ENCODE peak calls at places on chromosomes 16 and 17, in eight cellular contexts. Y is activated CD8-positive, alpha-beta T cell treated with anti-CD3 and anti-CD28 coated beads, Interleukin-2, amount 10 ng/mL, durations not matched to agents 7 days and 5 days; R is activated T-helper 1 cell treated with anti-CD3 and anti-CD28 coated beads, Interleukin-2, amount 50 U/mL, for 16 hours; X is cardiac fibroblast; A is AG08395; B is body of pancreas; H is skeletal muscle cell; P is cardiac muscle cell. F is an unnamed sample.

GRCh38 chr17:36808181-36808661 is 129.1 kb upstream of the LHX1 start:
- DNase-seq in P (peak; percentile 20), R (no peak), B (no peak), Y (no peak), H (no peak), X (peak; percentile 8), A (no peak), F (no peak)

GRCh38 chr17:38789185-38789584 is 10.2 kb downstream of the PIP4K2B start:
- DNase-seq in Y (no peak), X (peak; percentile 8), A (peak; percentile 34), P (no peak), R (no peak), H (no peak), B (no peak), F (no peak)

GRCh38 chr16:30609002-30609927 is 924 bp downstream of the ZNF689 start:
- DNase-seq in B (peak; percentile 60), X (peak; percentile 54), Y (peak; percentile 53), A (peak; percentile 58), P (peak; percentile 59), R (no peak), H (no peak), F (no peak)

GRCh38 chr17:3683054-3683511 is 12.9 kb downstream of the P2RX5 start:
- DNase-seq in A (peak; percentile 74), R (no peak), B (no peak), Y (peak; percentile 74), X (no peak), P (peak; percentile 39), H (no peak), F (no peak)

GRCh38 chr17:75872434-75873351 is 5.7 kb downstream of the TRIM47 start:
- DNase-seq in P (peak; percentile 83), R (no peak), H (no peak), B (peak; percentile 43), Y (peak; percentile 87), X (peak; percentile 92), A (peak; percentile 88), F (peak; percentile 63)

GRCh38 chr16:57372372-57373116 is at the start of gene CX3CL1:
- DNase-seq in A (peak; percentile 70), Y (no peak), R (no peak), X (peak; percentile 64), P (peak; percentile 69), B (peak; percentile 76), H (no peak), F (peak; percentile 77)

GRCh38 chr16:57667526-57668258 is 414 bp upstream of the ADGRG3 start:
- DNase-seq in Y (no peak), B (no peak), P (peak; percentile 68), H (no peak), R (no peak), A (no peak), X (no peak), F (no peak)

GRCh38 chr17:34098712-34099111 is 156.4 kb upstream of the CCL2 start:
- DNase-seq in X (no peak), B (no peak), Y (no peak), A (no peak), H (no peak), P (peak; percentile 5), R (no peak), F (no peak)

GRCh38 chr17:54944796-54945195 is 23.7 kb downstream of the COX11 start:
- DNase-seq in X (peak; percentile 17), B (no peak), H (no peak), R (no peak), P (peak; percentile 38), A (peak; percentile 45), Y (no peak), F (no peak)

GRCh38 chr16:88390265-88390664 is 7.5 kb downstream of the ZNF469 start:
- DNase-seq in X (no peak), R (no peak), Y (no peak), H (no peak), P (no peak), A (no peak), B (no peak), F (no peak)

GRCh38 chr16:30964540-30965226 is 7.1 kb downstream of the SETD1A start:
- DNase-seq in Y (no peak), H (no peak), P (no peak), R (no peak), B (no peak), X (no peak), A (no peak), F (no peak)

GRCh38 chr16:78353610-78354009 is 254.2 kb downstream of the WWOX start:
- DNase-seq in Y (no peak), A (no peak), H (no peak), X (no peak), P (no peak), R (no peak), B (no peak), F (no peak)

GRCh38 chr16:57613514-57613913 is 14.9 kb upstream of the ADGRG1 start:
- DNase-seq in R (no peak), Y (no peak), B (peak; percentile 2), P (no peak), A (no peak), X (no peak), H (no peak), F (no peak)

GRCh38 chr17:64491034-64491860 is 5.6 kb downstream of the POLG2 start:
- DNase-seq in B (no peak), P (peak; percentile 67), H (no peak), X (peak; percentile 66), A (no peak), Y (peak; percentile 78), R (no peak), F (no peak)

GRCh38 chr16:1979271-1980025 is 1.8 kb downstream of the NOXO1 start:
- DNase-seq in H (no peak), B (peak; percentile 87), X (no peak), Y (no peak), P (peak; percentile 37), R (no peak), A (no peak), F (peak; percentile 76)

GRCh38 chr16:16071631-16072244 is 122.3 kb downstream of the ABCC1 start:
- DNase-seq in Y (no peak), B (peak; percentile 81), H (no peak), X (peak; percentile 78), P (peak; percentile 84), R (no peak), A (no peak), F (no peak)

GRCh38 chr17:40598928-40599627 is 33.8 kb upstream of the CCR7 start:
- DNase-seq in Y (peak; percentile 65), B (no peak), H (peak; percentile 76), R (peak; percentile 59), A (no peak), X (peak; percentile 64), P (peak; percentile 53), F (no peak)

GRCh38 chr17:67218385-67218950 is 26.5 kb downstream of the HELZ start:
- DNase-seq in B (no peak), H (peak; percentile 3), P (peak; percentile 17), A (peak; percentile 40), X (no peak), Y (no peak), R (no peak), F (no peak)

GRCh38 chr17:40447148-40447644 is 3.9 kb downstream of the IGFBP4 start:
- DNase-seq in H (no peak), A (no peak), Y (no peak), P (peak; percentile 37), X (peak; percentile 48), B (no peak), R (no peak), F (no peak)

GRCh38 chr17:10447035-10447931 is 22.1 kb downstream of the MYH4 start:
- DNase-seq in H (no peak), A (no peak), Y (no peak), X (peak; percentile 1), R (no peak), B (no peak), P (peak; percentile 37), F (no peak)

GRCh38 chr17:17810374-17811248 is 26.2 kb downstream of the SREBF1 start:
- DNase-seq in X (peak; percentile 32), R (no peak), B (no peak), H (no peak), A (no peak), Y (no peak), P (peak; percentile 66), F (no peak)

GRCh38 chr17:34067009-34067408 is 188.1 kb upstream of the CCL2 start:
- DNase-seq in H (no peak), B (no peak), P (no peak), R (no peak), Y (no peak), X (no peak), A (no peak), F (no peak)

GRCh38 chr17:64423881-64424280 is 25.0 kb upstream of the MILR1 start:
- DNase-seq in P (no peak), X (no peak), Y (no peak), A (no peak), B (no peak), R (no peak), H (no peak), F (no peak)

GRCh38 chr16:57619606-57620315 is 8.7 kb upstream of the ADGRG1 start:
- DNase-seq in X (no peak), A (no peak), H (no peak), Y (no peak), B (peak; percentile 79), R (no peak), P (no peak), F (peak; percentile 77)

GRCh38 chr16:57184890-57185445 is 871 bp downstream of the PSME3IP1 start:
- DNase-seq in H (no peak), P (no peak), B (peak; percentile 19), R (no peak), Y (peak; percentile 22), X (no peak), A (no peak), F (no peak)

GRCh38 chr16:86723699-86724098 is 145.3 kb downstream of the FOXL1 start:
- DNase-seq in R (no peak), B (no peak), Y (no peak), X (no peak), H (no peak), P (no peak), A (no peak), F (no peak)

GRCh38 chr17:35214631-35215273 is 20.6 kb upstream of the SLC35G3 start:
- DNase-seq in Y (peak; percentile 51), B (no peak), A (no peak), X (no peak), H (no peak), P (no peak), R (no peak), F (no peak)

GRCh38 chr17:75063201-75063600 is 16.2 kb downstream of the KCTD2 start:
- DNase-seq in A (no peak), R (no peak), P (no peak), Y (no peak), B (no peak), X (no peak), H (no peak), F (no peak)

GRCh38 chr16:11009027-11009755 is 64.8 kb downstream of the CLEC16A start:
- DNase-seq in Y (no peak), R (no peak), P (no peak), X (no peak), B (no peak), A (no peak), H (no peak), F (no peak)

GRCh38 chr16:73019456-73020362 is 28.2 kb downstream of the ZFHX3 start:
- DNase-seq in Y (no peak), A (no peak), P (peak; percentile 88), R (no peak), X (peak; percentile 85), B (peak; percentile 30), H (peak; percentile 82), F (peak; percentile 49)

GRCh38 chr17:58314706-58315015 is 13.9 kb downstream of the TSPOAP1 start:
- DNase-seq in H (no peak), R (no peak), Y (no peak), A (no peak), P (no peak), B (no peak), X (no peak), F (no peak)

GRCh38 chr16:2003231-2003826 is 6.3 kb downstream of the ZNF598 start:
- DNase-seq in P (no peak), X (no peak), H (no peak), R (no peak), A (no peak), Y (no peak), B (no peak), F (no peak)

GRCh38 chr16:13150181-13150885 is 248.9 kb downstream of the SHISA9 start:
- DNase-seq in B (no peak), Y (no peak), H (no peak), A (no peak), R (no peak), X (no peak), P (no peak), F (no peak)

GRCh38 chr16:27098366-27099050 is 31.8 kb downstream of the C16orf82 start:
- DNase-seq in H (no peak), P (peak; percentile 2), B (no peak), A (no peak), R (no peak), Y (no peak), X (no peak), F (no peak)